ENCODE peak calls at places on chromosomes 11 and 22, in nine cellular contexts. One of them, this sample, is unnamed.

GRCh38 chr11:126956664-126957063 is 43.9 kb downstream of the KIRREL3 start:
- DNase-seq in T-helper 2 cell: no peak
- DNase-seq in activated T-helper 1 cell treated with anti-CD3 and anti-CD28 coated beads, Interleukin-2, amount 50 U/mL, for 16 hours: no peak
- DNase-seq in NCI-H2029: no peak
- DNase-seq in stimulated activated CD4-positive, alpha-beta T cell treated with anti-CD3 and anti-CD28 coated beads, Interleukin-1b, Interleukin-23, amount 100 ng/mL, for 1 hour: no peak
- DNase-seq in activated CD4-positive, CD25-positive, alpha-beta regulatory T cell: no peak
- DNase-seq in amniotic stem cell: no peak
- DNase-seq in colonic mucosa: peak; percentile 33
- DNase-seq in PC-9: no peak
- DNase-seq in this sample: no peak

GRCh38 chr22:41140365-41140957 is 48.1 kb downstream of the EP300 start:
- DNase-seq in T-helper 2 cell: no peak
- DNase-seq in activated T-helper 1 cell treated with anti-CD3 and anti-CD28 coated beads, Interleukin-2, amount 50 U/mL, for 16 hours: no peak
- DNase-seq in NCI-H2029: no peak
- DNase-seq in stimulated activated CD4-positive, alpha-beta T cell treated with anti-CD3 and anti-CD28 coated beads, Interleukin-1b, Interleukin-23, amount 100 ng/mL, for 1 hour: no peak
- DNase-seq in activated CD4-positive, CD25-positive, alpha-beta regulatory T cell: no peak
- DNase-seq in amniotic stem cell: no peak
- DNase-seq in colonic mucosa: no peak
- DNase-seq in PC-9: no peak
- DNase-seq in this sample: no peak

GRCh38 chr11:7612056-7612660 is 61.1 kb downstream of the CYB5R2 start:
- DNase-seq in T-helper 2 cell: no peak
- DNase-seq in activated T-helper 1 cell treated with anti-CD3 and anti-CD28 coated beads, Interleukin-2, amount 50 U/mL, for 16 hours: no peak
- DNase-seq in NCI-H2029: no peak
- DNase-seq in stimulated activated CD4-positive, alpha-beta T cell treated with anti-CD3 and anti-CD28 coated beads, Interleukin-1b, Interleukin-23, amount 100 ng/mL, for 1 hour: no peak
- DNase-seq in activated CD4-positive, CD25-positive, alpha-beta regulatory T cell: no peak
- DNase-seq in amniotic stem cell: no peak
- DNase-seq in colonic mucosa: no peak
- DNase-seq in PC-9: peak; percentile 38
- DNase-seq in this sample: no peak

GRCh38 chr11:105368711-105369110 is 229.1 kb upstream of the CARD18 start:
- DNase-seq in T-helper 2 cell: no peak
- DNase-seq in activated T-helper 1 cell treated with anti-CD3 and anti-CD28 coated beads, Interleukin-2, amount 50 U/mL, for 16 hours: no peak
- DNase-seq in NCI-H2029: no peak
- DNase-seq in stimulated activated CD4-positive, alpha-beta T cell treated with anti-CD3 and anti-CD28 coated beads, Interleukin-1b, Interleukin-23, amount 100 ng/mL, for 1 hour: no peak
- DNase-seq in activated CD4-positive, CD25-positive, alpha-beta regulatory T cell: no peak
- DNase-seq in amniotic stem cell: no peak
- DNase-seq in colonic mucosa: no peak
- DNase-seq in PC-9: peak; percentile 19
- DNase-seq in this sample: no peak

GRCh38 chr11:71200761-71201160 is 51.6 kb downstream of the SHANK2 start:
- DNase-seq in T-helper 2 cell: no peak
- DNase-seq in activated T-helper 1 cell treated with anti-CD3 and anti-CD28 coated beads, Interleukin-2, amount 50 U/mL, for 16 hours: no peak
- DNase-seq in NCI-H2029: peak; percentile 6
- DNase-seq in stimulated activated CD4-positive, alpha-beta T cell treated with anti-CD3 and anti-CD28 coated beads, Interleukin-1b, Interleukin-23, amount 100 ng/mL, for 1 hour: no peak
- DNase-seq in activated CD4-positive, CD25-positive, alpha-beta regulatory T cell: no peak
- DNase-seq in amniotic stem cell: no peak
- DNase-seq in colonic mucosa: no peak
- DNase-seq in PC-9: no peak
- DNase-seq in this sample: no peak

GRCh38 chr11:64592656-64593055 is 1.6 kb downstream of the SLC22A12 start:
- DNase-seq in T-helper 2 cell: no peak
- DNase-seq in activated T-helper 1 cell treated with anti-CD3 and anti-CD28 coated beads, Interleukin-2, amount 50 U/mL, for 16 hours: no peak
- DNase-seq in NCI-H2029: no peak
- DNase-seq in stimulated activated CD4-positive, alpha-beta T cell treated with anti-CD3 and anti-CD28 coated beads, Interleukin-1b, Interleukin-23, amount 100 ng/mL, for 1 hour: no peak
- DNase-seq in activated CD4-positive, CD25-positive, alpha-beta regulatory T cell: no peak
- DNase-seq in amniotic stem cell: no peak
- DNase-seq in colonic mucosa: no peak
- DNase-seq in PC-9: no peak
- DNase-seq in this sample: no peak

GRCh38 chr11:130801287-130802146 is 114.8 kb downstream of the SNX19 start:
- DNase-seq in T-helper 2 cell: no peak
- DNase-seq in activated T-helper 1 cell treated with anti-CD3 and anti-CD28 coated beads, Interleukin-2, amount 50 U/mL, for 16 hours: no peak
- DNase-seq in NCI-H2029: no peak
- DNase-seq in stimulated activated CD4-positive, alpha-beta T cell treated with anti-CD3 and anti-CD28 coated beads, Interleukin-1b, Interleukin-23, amount 100 ng/mL, for 1 hour: no peak
- DNase-seq in activated CD4-positive, CD25-positive, alpha-beta regulatory T cell: no peak
- DNase-seq in amniotic stem cell: no peak
- DNase-seq in colonic mucosa: no peak
- DNase-seq in PC-9: no peak
- DNase-seq in this sample: no peak

GRCh38 chr11:77611921-77612320 is 22.2 kb downstream of the AQP11 start:
- DNase-seq in T-helper 2 cell: no peak
- DNase-seq in activated T-helper 1 cell treated with anti-CD3 and anti-CD28 coated beads, Interleukin-2, amount 50 U/mL, for 16 hours: no peak
- DNase-seq in NCI-H2029: no peak
- DNase-seq in stimulated activated CD4-positive, alpha-beta T cell treated with anti-CD3 and anti-CD28 coated beads, Interleukin-1b, Interleukin-23, amount 100 ng/mL, for 1 hour: no peak
- DNase-seq in activated CD4-positive, CD25-positive, alpha-beta regulatory T cell: no peak
- DNase-seq in amniotic stem cell: no peak
- DNase-seq in colonic mucosa: no peak
- DNase-seq in PC-9: no peak
- DNase-seq in this sample: no peak

GRCh38 chr11:74347381-74347780 is 35.9 kb upstream of the P4HA3 start:
- DNase-seq in T-helper 2 cell: no peak
- DNase-seq in activated T-helper 1 cell treated with anti-CD3 and anti-CD28 coated beads, Interleukin-2, amount 50 U/mL, for 16 hours: no peak
- DNase-seq in NCI-H2029: no peak
- DNase-seq in stimulated activated CD4-positive, alpha-beta T cell treated with anti-CD3 and anti-CD28 coated beads, Interleukin-1b, Interleukin-23, amount 100 ng/mL, for 1 hour: no peak
- DNase-seq in activated CD4-positive, CD25-positive, alpha-beta regulatory T cell: no peak
- DNase-seq in amniotic stem cell: no peak
- DNase-seq in colonic mucosa: no peak
- DNase-seq in PC-9: no peak
- DNase-seq in this sample: no peak

GRCh38 chr11:64356498-64357411 is 2.2 kb upstream of the RPS6KA4 start:
- DNase-seq in T-helper 2 cell: no peak
- DNase-seq in activated T-helper 1 cell treated with anti-CD3 and anti-CD28 coated beads, Interleukin-2, amount 50 U/mL, for 16 hours: no peak
- DNase-seq in NCI-H2029: no peak
- DNase-seq in stimulated activated CD4-positive, alpha-beta T cell treated with anti-CD3 and anti-CD28 coated beads, Interleukin-1b, Interleukin-23, amount 100 ng/mL, for 1 hour: no peak
- DNase-seq in activated CD4-positive, CD25-positive, alpha-beta regulatory T cell: no peak
- DNase-seq in amniotic stem cell: no peak
- DNase-seq in colonic mucosa: no peak
- DNase-seq in PC-9: peak; percentile 67
- DNase-seq in this sample: no peak

GRCh38 chr22:46060292-46061123 is 83.5 kb upstream of the WNT7B start:
- DNase-seq in T-helper 2 cell: no peak
- DNase-seq in activated T-helper 1 cell treated with anti-CD3 and anti-CD28 coated beads, Interleukin-2, amount 50 U/mL, for 16 hours: no peak
- DNase-seq in NCI-H2029: no peak
- DNase-seq in stimulated activated CD4-positive, alpha-beta T cell treated with anti-CD3 and anti-CD28 coated beads, Interleukin-1b, Interleukin-23, amount 100 ng/mL, for 1 hour: no peak
- DNase-seq in activated CD4-positive, CD25-positive, alpha-beta regulatory T cell: no peak
- DNase-seq in amniotic stem cell: no peak
- DNase-seq in colonic mucosa: no peak
- DNase-seq in PC-9: no peak
- DNase-seq in this sample: no peak

GRCh38 chr11:65648997-65649491 is 11.1 kb downstream of the SIPA1 start:
- DNase-seq in T-helper 2 cell: no peak
- DNase-seq in activated T-helper 1 cell treated with anti-CD3 and anti-CD28 coated beads, Interleukin-2, amount 50 U/mL, for 16 hours: no peak
- DNase-seq in NCI-H2029: no peak
- DNase-seq in stimulated activated CD4-positive, alpha-beta T cell treated with anti-CD3 and anti-CD28 coated beads, Interleukin-1b, Interleukin-23, amount 100 ng/mL, for 1 hour: no peak
- DNase-seq in activated CD4-positive, CD25-positive, alpha-beta regulatory T cell: no peak
- DNase-seq in amniotic stem cell: no peak
- DNase-seq in colonic mucosa: no peak
- DNase-seq in PC-9: no peak
- DNase-seq in this sample: no peak

GRCh38 chr11:104946907-104947306 is 21.5 kb downstream of the CASP4 start:
- DNase-seq in T-helper 2 cell: no peak
- DNase-seq in activated T-helper 1 cell treated with anti-CD3 and anti-CD28 coated beads, Interleukin-2, amount 50 U/mL, for 16 hours: no peak
- DNase-seq in NCI-H2029: peak; percentile 8
- DNase-seq in stimulated activated CD4-positive, alpha-beta T cell treated with anti-CD3 and anti-CD28 coated beads, Interleukin-1b, Interleukin-23, amount 100 ng/mL, for 1 hour: no peak
- DNase-seq in activated CD4-positive, CD25-positive, alpha-beta regulatory T cell: no peak
- DNase-seq in amniotic stem cell: no peak
- DNase-seq in colonic mucosa: peak; percentile 53
- DNase-seq in PC-9: no peak
- DNase-seq in this sample: no peak

GRCh38 chr22:33850724-33851123 is 69.6 kb downstream of the LARGE1 start:
- DNase-seq in T-helper 2 cell: no peak
- DNase-seq in activated T-helper 1 cell treated with anti-CD3 and anti-CD28 coated beads, Interleukin-2, amount 50 U/mL, for 16 hours: no peak
- DNase-seq in NCI-H2029: no peak
- DNase-seq in stimulated activated CD4-positive, alpha-beta T cell treated with anti-CD3 and anti-CD28 coated beads, Interleukin-1b, Interleukin-23, amount 100 ng/mL, for 1 hour: no peak
- DNase-seq in activated CD4-positive, CD25-positive, alpha-beta regulatory T cell: no peak
- DNase-seq in amniotic stem cell: no peak
- DNase-seq in colonic mucosa: no peak
- DNase-seq in PC-9: no peak
- DNase-seq in this sample: no peak

GRCh38 chr11:127066426-127067090 is 66.0 kb upstream of the KIRREL3 start:
- DNase-seq in T-helper 2 cell: no peak
- DNase-seq in activated T-helper 1 cell treated with anti-CD3 and anti-CD28 coated beads, Interleukin-2, amount 50 U/mL, for 16 hours: no peak
- DNase-seq in NCI-H2029: peak; percentile 48
- DNase-seq in stimulated activated CD4-positive, alpha-beta T cell treated with anti-CD3 and anti-CD28 coated beads, Interleukin-1b, Interleukin-23, amount 100 ng/mL, for 1 hour: no peak
- DNase-seq in activated CD4-positive, CD25-positive, alpha-beta regulatory T cell: no peak
- DNase-seq in amniotic stem cell: no peak
- DNase-seq in colonic mucosa: no peak
- DNase-seq in PC-9: no peak
- DNase-seq in this sample: no peak

GRCh38 chr22:32050678-32051515 is 7.8 kb downstream of the SLC5A1 start:
- DNase-seq in T-helper 2 cell: no peak
- DNase-seq in activated T-helper 1 cell treated with anti-CD3 and anti-CD28 coated beads, Interleukin-2, amount 50 U/mL, for 16 hours: peak; percentile 10
- DNase-seq in NCI-H2029: peak; percentile 78
- DNase-seq in stimulated activated CD4-positive, alpha-beta T cell treated with anti-CD3 and anti-CD28 coated beads, Interleukin-1b, Interleukin-23, amount 100 ng/mL, for 1 hour: peak; percentile 7
- DNase-seq in activated CD4-positive, CD25-positive, alpha-beta regulatory T cell: no peak
- DNase-seq in amniotic stem cell: peak; percentile 63
- DNase-seq in colonic mucosa: no peak
- DNase-seq in PC-9: peak; percentile 83
- DNase-seq in this sample: peak; percentile 97

GRCh38 chr11:42043312-42043711 is 583.9 kb upstream of the LRRC4C start:
- DNase-seq in T-helper 2 cell: no peak
- DNase-seq in activated T-helper 1 cell treated with anti-CD3 and anti-CD28 coated beads, Interleukin-2, amount 50 U/mL, for 16 hours: no peak
- DNase-seq in NCI-H2029: no peak
- DNase-seq in stimulated activated CD4-positive, alpha-beta T cell treated with anti-CD3 and anti-CD28 coated beads, Interleukin-1b, Interleukin-23, amount 100 ng/mL, for 1 hour: no peak
- DNase-seq in activated CD4-positive, CD25-positive, alpha-beta regulatory T cell: no peak
- DNase-seq in amniotic stem cell: no peak
- DNase-seq in colonic mucosa: no peak
- DNase-seq in PC-9: no peak
- DNase-seq in this sample: peak; percentile 6

GRCh38 chr11:106625566-106625965 is 392.7 kb downstream of the GUCY1A2 start:
- DNase-seq in T-helper 2 cell: no peak
- DNase-seq in activated T-helper 1 cell treated with anti-CD3 and anti-CD28 coated beads, Interleukin-2, amount 50 U/mL, for 16 hours: no peak
- DNase-seq in NCI-H2029: no peak
- DNase-seq in stimulated activated CD4-positive, alpha-beta T cell treated with anti-CD3 and anti-CD28 coated beads, Interleukin-1b, Interleukin-23, amount 100 ng/mL, for 1 hour: no peak
- DNase-seq in activated CD4-positive, CD25-positive, alpha-beta regulatory T cell: no peak
- DNase-seq in amniotic stem cell: no peak
- DNase-seq in colonic mucosa: no peak
- DNase-seq in PC-9: no peak
- DNase-seq in this sample: no peak

GRCh38 chr11:34346551-34346950 is 11.3 kb downstream of the ABTB2 start:
- DNase-seq in T-helper 2 cell: no peak
- DNase-seq in activated T-helper 1 cell treated with anti-CD3 and anti-CD28 coated beads, Interleukin-2, amount 50 U/mL, for 16 hours: no peak
- DNase-seq in NCI-H2029: no peak
- DNase-seq in stimulated activated CD4-positive, alpha-beta T cell treated with anti-CD3 and anti-CD28 coated beads, Interleukin-1b, Interleukin-23, amount 100 ng/mL, for 1 hour: no peak
- DNase-seq in activated CD4-positive, CD25-positive, alpha-beta regulatory T cell: no peak
- DNase-seq in amniotic stem cell: no peak
- DNase-seq in colonic mucosa: no peak
- DNase-seq in PC-9: peak; percentile 55
- DNase-seq in this sample: no peak

GRCh38 chr11:45880772-45881570 is 4.5 kb upstream of the MAPK8IP1 start:
- DNase-seq in T-helper 2 cell: no peak
- DNase-seq in activated T-helper 1 cell treated with anti-CD3 and anti-CD28 coated beads, Interleukin-2, amount 50 U/mL, for 16 hours: no peak
- DNase-seq in NCI-H2029: no peak
- DNase-seq in stimulated activated CD4-positive, alpha-beta T cell treated with anti-CD3 and anti-CD28 coated beads, Interleukin-1b, Interleukin-23, amount 100 ng/mL, for 1 hour: no peak
- DNase-seq in activated CD4-positive, CD25-positive, alpha-beta regulatory T cell: no peak
- DNase-seq in amniotic stem cell: no peak
- DNase-seq in colonic mucosa: no peak
- DNase-seq in PC-9: no peak
- DNase-seq in this sample: no peak

This sample was measured in epithelial cell of prostate.